ENCODE peak calls at places on chromosomes 12 and 14, in seven cellular contexts. B is naive thymus-derived CD8-positive, alpha-beta T cell; I is HTR-8/SVneo; Q is activated naive CD4-positive, alpha-beta T cell treated with Interleukin-2 at 50 U/mL for 16 hours; Z is fibroblast of lung; C is NCI-H524; S is stimulated activated CD4-positive, alpha-beta T cell treated with anti-CD3 and anti-CD28 coated beads, Interleukin-1b, Interleukin-23, amount 100 ng/mL, for 1 hour. O is an unnamed sample.

GRCh38 chr14:32430326-32430725 is 101.2 kb downstream of the AKAP6 start:
- DNase-seq in B (no peak), S (no peak), Z (peak), Q (no peak), I (no peak), C (no peak), O (no peak)

GRCh38 chr12:120162763-120163162 is 31.8 kb downstream of the GCN1 start:
- DNase-seq in Q (no peak), B (no peak), Z (no peak), C (no peak), I (no peak), S (no peak), O (no peak)

GRCh38 chr12:131597327-131597726 is 113.6 kb upstream of the SFSWAP start:
- DNase-seq in C (no peak), Q (no peak), S (no peak), I (no peak), Z (no peak), B (no peak), O (no peak)

GRCh38 chr14:61252354-61253063 is 28.6 kb downstream of the TMEM30B start:
- DNase-seq in C (peak), Q (peak), B (peak), Z (peak), I (peak), S (peak), O (no peak)

GRCh38 chr12:17348311-17348710 is 741.7 kb downstream of the RERGL start:
- DNase-seq in I (no peak), Z (no peak), B (no peak), C (no peak), Q (no peak), S (no peak), O (no peak)

GRCh38 chr12:53211476-53212381 is 4.7 kb upstream of the ITGB7 start:
- DNase-seq in S (no peak), I (no peak), C (peak), B (no peak), Z (no peak), Q (no peak), O (no peak)

GRCh38 chr14:66636240-66636639 is 128.3 kb downstream of the GPHN start:
- DNase-seq in C (no peak), Z (no peak), I (no peak), Q (no peak), S (no peak), B (no peak), O (no peak)

GRCh38 chr14:32027255-32027939 is 49.7 kb upstream of the ARHGAP5 start:
- DNase-seq in I (no peak), Z (peak), B (no peak), Q (no peak), S (no peak), C (no peak), O (no peak)

GRCh38 chr14:31465113-31465512 is 7.8 kb upstream of the DTD2 start:
- DNase-seq in Z (peak), Q (no peak), C (no peak), S (no peak), B (no peak), I (no peak), O (no peak)

GRCh38 chr12:23049180-23049579 is 424.2 kb downstream of the ETNK1 start:
- DNase-seq in Z (peak), S (no peak), B (no peak), I (no peak), Q (no peak), C (no peak), O (no peak)

O was measured in suprapubic skin.